ENCODE peak calls at places on chromosomes 12 and 14, in four cellular contexts. G, T, O and W are unnamed samples.
A peak's percentile ranks its signal among the peaks of the same experiment; 100 is the strongest.

GRCh38 chr12:68247785-68248184 is 5.6 kb downstream of the IL22 start:
- DNase-seq in T (no peak), O (no peak), G (no peak), W (no peak)

GRCh38 chr12:120651821-120652220 is 11.4 kb downstream of the CABP1 start:
- DNase-seq in T (no peak), O (no peak), G (no peak), W (no peak)

GRCh38 chr14:104442107-104442551 is 137.4 kb upstream of the C14orf180 start:
- DNase-seq in G (no peak), O (no peak), T (no peak), W (no peak)

GRCh38 chr12:64082866-64083268 is 139.2 kb downstream of the KICS2 start:
- DNase-seq in T (peak; percentile 21), G (no peak), O (no peak), W (no peak)

GRCh38 chr14:70882771-70883492 is 24.3 kb upstream of the PCNX1 start:
- DNase-seq in O (no peak), G (no peak), T (no peak), W (no peak)

GRCh38 chr14:103520657-103521437 is 1.8 kb downstream of the CKB start:
- DNase-seq in G (peak; percentile 81), T (peak; percentile 90), O (peak; percentile 48), W (peak; percentile 87)

GRCh38 chr12:57765003-57765697 is 1.7 kb downstream of the CYP27B1 start:
- DNase-seq in T (peak; percentile 48), O (no peak), G (no peak), W (peak; percentile 47)

GRCh38 chr12:43992856-43993255 is 157.0 kb downstream of the TMEM117 start:
- DNase-seq in G (no peak), T (no peak), O (no peak), W (no peak)

GRCh38 chr12:94235894-94236293 is 87.5 kb downstream of the PLXNC1 start:
- DNase-seq in T (no peak), G (no peak), O (no peak), W (no peak)

GRCh38 chr12:52344111-52344510 is 22.9 kb upstream of the KRT83 start:
- DNase-seq in G (no peak), T (no peak), O (no peak), W (no peak)
- TF ChIP-seq CTCF in G (no peak), T (no peak), O (no peak), W (no peak)

GRCh38 chr14:29908652-29909577 is 18.7 kb downstream of the PRKD1 start:
- DNase-seq in O (no peak), T (no peak), G (no peak), W (no peak)

GRCh38 chr14:29911815-29912214 is 15.8 kb downstream of the PRKD1 start:
- DNase-seq in O (no peak), G (no peak), T (no peak), W (no peak)

GRCh38 chr14:29913550-29913949 is 14.1 kb downstream of the PRKD1 start:
- DNase-seq in T (no peak), G (no peak), O (no peak), W (no peak)
- TF ChIP-seq CTCF in T (no peak), G (no peak), O (no peak), W (no peak)

DNA sequence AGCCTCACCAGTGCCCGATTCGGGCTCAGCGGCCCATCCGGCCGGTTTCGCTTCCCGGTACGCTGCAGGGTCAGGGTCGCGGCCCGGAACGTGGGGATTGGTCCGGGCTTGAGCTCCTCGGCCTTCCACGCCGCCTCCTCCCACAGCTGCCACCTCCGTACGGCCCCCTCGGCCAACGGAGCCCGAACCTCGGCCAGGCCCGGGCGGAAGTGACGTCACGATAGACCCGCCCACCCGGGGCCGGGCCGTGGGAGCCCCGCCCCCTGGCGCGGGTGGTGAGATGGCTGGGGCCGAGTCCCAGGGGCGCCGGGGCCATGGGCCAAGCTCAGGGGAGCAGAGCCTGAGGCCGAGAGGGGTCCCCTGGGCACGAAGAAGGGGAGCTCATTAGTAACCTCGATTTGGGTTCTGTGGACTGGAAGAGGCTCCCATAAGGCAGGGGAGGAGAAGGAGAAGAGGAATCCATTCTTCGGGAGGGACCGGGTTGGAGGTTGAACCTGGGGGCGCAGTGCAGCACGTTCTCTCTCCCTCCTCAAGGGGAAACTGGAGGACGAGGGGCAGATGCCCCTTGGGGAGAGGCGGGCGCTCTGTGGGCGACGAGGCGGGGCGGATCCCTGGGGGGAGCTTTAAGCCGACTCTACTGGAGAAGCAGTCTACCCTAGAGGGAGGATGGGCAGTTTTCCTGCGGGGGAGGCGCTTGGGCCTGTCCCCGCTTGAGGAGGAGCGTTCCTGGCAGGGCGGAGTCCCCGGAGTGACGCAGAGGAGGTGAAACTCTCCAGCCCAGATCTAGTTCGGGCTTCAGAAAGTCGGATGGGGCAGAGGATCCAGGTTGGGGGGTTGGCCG is at the start of gene MLF2:
- DNase-seq in T (peak; percentile 99), G (peak; percentile 99), O (peak; percentile 97), W (peak; percentile 99)
- TF ChIP-seq CTCF in T (peak; percentile 96), G (peak; percentile 100), O (no peak), W (no peak)

GRCh38 chr12:96502949-96503532 is 13.7 kb downstream of the CFAP54 start:
- DNase-seq in T (no peak), O (no peak), G (no peak), W (no peak)

GRCh38 chr12:96502477-96502876 is 13.1 kb downstream of the CFAP54 start:
- DNase-seq in T (no peak), G (no peak), O (no peak), W (no peak)

GRCh38 chr12:96501908-96502307 is 12.5 kb downstream of the CFAP54 start:
- DNase-seq in T (no peak), O (no peak), G (no peak), W (no peak)

GRCh38 chr12:96501139-96501741 is 11.9 kb downstream of the CFAP54 start:
- DNase-seq in T (peak; percentile 17), G (no peak), O (peak; percentile 66), W (no peak)

DNA sequence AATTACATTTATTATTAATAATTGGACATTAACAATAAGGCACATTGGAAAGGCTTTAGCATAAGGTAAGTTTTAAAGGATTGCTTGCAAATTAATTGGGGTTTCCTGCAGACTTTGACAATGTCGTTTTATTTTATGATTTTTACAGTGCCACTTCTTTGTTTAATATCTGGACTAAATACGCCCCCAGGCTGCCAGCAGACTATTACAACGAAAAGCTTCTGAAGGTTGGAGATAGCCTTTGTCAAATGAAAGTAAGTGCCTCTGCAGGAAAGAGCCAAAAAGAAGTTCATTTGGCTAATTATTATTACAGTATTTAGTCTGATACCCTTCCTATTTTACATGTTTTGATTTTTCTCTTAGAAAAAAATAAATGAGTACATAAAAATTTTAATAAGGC is 11.3 kb downstream of the CFAP54 start:
- DNase-seq in O (peak; percentile 34), G (no peak), T (no peak), W (no peak)
- TF ChIP-seq CTCF in O (peak; percentile 74), G (no peak), T (no peak), W (no peak)

DNA sequence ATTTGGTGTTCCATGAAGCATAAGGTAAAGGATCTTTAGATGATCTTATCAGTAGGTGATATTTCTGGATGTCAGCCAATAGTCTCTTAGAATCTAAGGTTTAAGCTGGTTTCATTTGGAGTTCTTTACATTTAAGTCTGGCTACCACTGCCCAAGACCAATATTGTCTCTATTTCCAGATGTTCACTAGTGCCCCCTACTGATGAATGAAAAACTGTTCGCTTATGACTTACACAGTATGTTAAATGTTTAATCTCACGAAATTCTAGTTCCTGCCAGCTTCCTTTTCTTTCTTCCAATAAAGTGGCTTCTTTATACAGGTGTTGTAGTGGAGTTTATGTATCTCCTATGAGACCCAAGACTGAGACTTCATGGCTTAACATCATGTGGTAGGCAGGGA is 31.8 kb upstream of the MIS18BP1 start:
- DNase-seq in O (peak; percentile 7), G (no peak), T (no peak), W (no peak)
- TF ChIP-seq CTCF in O (peak; percentile 74), G (no peak), T (no peak), W (no peak)

GRCh38 chr14:94681300-94682060 is 69.3 kb downstream of the SERPINA3 start:
- DNase-seq in O (peak; percentile 10), G (no peak), T (peak; percentile 67), W (no peak)
- TF ChIP-seq CTCF in O (peak; percentile 66), G (peak; percentile 51), T (peak; percentile 61), W (peak; percentile 32)

DNA sequence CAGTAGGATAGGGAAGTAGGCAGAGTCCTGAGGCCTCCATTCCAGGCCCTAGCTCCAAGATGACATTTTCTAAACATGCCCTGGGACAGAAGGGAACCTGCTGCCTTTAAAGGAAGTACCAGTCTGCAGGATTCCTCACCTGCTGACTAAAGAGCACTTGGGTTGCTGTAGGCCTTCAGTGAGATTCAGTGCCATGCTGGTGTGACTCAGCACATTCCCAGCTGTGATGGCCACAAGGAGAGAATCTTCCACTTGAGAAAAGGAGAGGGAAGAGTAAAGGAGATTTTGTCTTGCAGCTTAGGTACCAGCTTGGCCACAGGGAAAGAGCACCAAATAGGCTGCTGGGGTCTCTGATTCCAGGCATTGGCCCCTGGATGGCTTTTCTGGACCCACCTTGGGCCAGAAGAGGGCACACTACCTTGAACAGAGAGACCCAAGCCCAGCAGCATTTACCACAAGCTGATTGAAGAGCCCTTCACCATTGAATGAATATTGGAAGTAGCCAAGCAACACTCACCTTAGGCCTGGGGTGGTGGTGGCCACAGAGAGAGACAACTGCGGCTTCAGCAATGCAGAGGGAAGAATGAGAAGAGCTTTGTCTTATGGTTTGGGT is 498.3 kb downstream of the KCNH5 start:
- DNase-seq in O (no peak), T (no peak), G (no peak), W (no peak)
- TF ChIP-seq CTCF in O (peak; percentile 19), T (no peak), G (no peak), W (no peak)

DNA sequence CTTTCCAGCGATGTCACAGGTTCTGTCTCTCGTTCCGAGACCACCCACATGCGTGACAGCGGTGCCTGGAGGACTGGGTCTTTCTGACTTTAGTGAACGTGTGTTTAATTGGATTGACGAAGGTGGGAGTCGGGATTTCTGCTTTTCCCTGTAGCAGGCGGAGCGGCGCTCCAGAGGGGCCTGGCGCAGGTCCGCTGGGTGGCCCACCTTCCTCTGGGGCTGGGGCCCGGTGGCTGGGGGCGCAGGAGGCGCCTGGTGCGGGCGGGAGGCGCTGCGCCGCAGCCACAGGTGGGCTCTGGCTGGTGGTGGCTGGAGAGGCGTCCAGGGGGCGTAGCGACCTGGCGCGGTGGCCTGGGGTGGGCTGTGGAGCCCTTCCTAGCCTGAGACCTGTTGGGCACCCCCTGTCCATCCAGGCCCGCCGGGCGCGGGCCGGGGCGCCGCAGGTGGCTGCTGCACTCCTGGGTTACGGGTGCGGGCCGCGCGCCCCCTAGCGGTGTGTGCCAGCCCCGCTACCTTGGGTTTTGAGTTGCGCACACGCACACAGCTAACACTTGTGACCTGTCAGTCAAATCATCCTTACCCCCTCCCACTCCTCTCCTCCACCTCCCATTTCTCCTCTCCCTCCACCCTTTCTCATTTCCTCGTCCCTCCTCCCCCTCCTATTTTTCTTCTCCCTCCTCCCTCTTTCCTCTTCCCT is 2.0 kb downstream of the MEG3 start:
- DNase-seq in G (no peak), T (peak; percentile 36), O (no peak), W (no peak)
- TF ChIP-seq CTCF in G (no peak), T (peak; percentile 28), O (no peak), W (no peak)

DNA sequence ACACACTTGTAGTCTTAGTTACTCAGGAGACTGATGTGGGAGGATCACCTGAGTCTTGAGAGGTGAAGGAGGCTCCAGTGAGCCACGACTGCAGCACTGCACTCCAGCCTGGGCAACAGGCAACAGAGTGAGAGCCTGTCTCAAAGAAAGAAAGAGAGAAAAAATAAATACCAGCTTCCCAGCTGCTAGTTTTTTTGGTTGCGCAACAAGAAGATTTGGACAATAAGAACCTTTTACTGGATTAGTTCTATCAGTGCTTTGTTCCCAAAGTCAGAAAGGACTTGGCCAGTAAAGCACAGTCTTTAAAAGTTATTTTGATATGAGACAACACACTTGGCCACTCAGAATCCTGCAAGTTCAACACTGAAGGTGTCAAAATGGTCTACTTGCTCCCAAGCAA is 768.1 kb upstream of the LRFN5 start:
- DNase-seq in O (no peak), T (no peak), G (no peak), W (no peak)
- TF ChIP-seq CTCF in O (no peak), T (no peak), G (no peak), W (no peak)